ENCODE peak calls at places on chromosomes 5 and 9, in seven cellular contexts. Z, H, L, T, J, Q and U are unnamed samples.

GRCh38 chr5:367358-368130 is 46.0 kb downstream of the AHRR start:
- DNase-seq in Z (no peak), H (no peak), L (peak), T (no peak), J (peak), Q (no peak), U (peak)

GRCh38 chr5:43117092-43117491 is 3.6 kb upstream of the ZNF131 start:
- DNase-seq in Z (no peak), H (no peak), L (no peak), T (no peak), J (no peak), Q (no peak), U (no peak)

GRCh38 chr5:151051066-151051930 is 29.5 kb downstream of the TNIP1 start:
- DNase-seq in Z (peak), H (peak), L (peak), T (peak), J (peak), Q (peak), U (peak)

GRCh38 chr9:116476935-116477381 is 210.1 kb upstream of the TRIM32 start:
- DNase-seq in Z (no peak), H (peak), L (no peak), T (peak), J (no peak), Q (no peak), U (no peak)

GRCh38 chr9:78826521-78826920 is 529.6 kb downstream of the PSAT1 start:
- DNase-seq in Z (no peak), H (no peak), L (no peak), T (no peak), J (no peak), Q (no peak), U (no peak)

GRCh38 chr5:108858959-108859358 is 111.3 kb downstream of the FER start:
- DNase-seq in Z (no peak), H (no peak), L (peak), T (no peak), J (no peak), Q (no peak), U (no peak)

GRCh38 chr9:71975833-71976232 is 64.4 kb downstream of the C9orf85 start:
- DNase-seq in Z (no peak), H (no peak), L (peak), T (no peak), J (no peak), Q (no peak), U (no peak)

GRCh38 chr5:61800450-61800849 is 468.4 kb downstream of the ZSWIM6 start:
- DNase-seq in Z (no peak), H (no peak), L (no peak), T (no peak), J (no peak), Q (no peak), U (no peak)

GRCh38 chr9:136091582-136092352 is 3.3 kb downstream of the NACC2 start:
- DNase-seq in Z (no peak), H (no peak), L (peak), T (no peak), J (no peak), Q (no peak), U (no peak)

GRCh38 chr9:129493002-129493713 is 127.7 kb downstream of the C9orf50 start:
- DNase-seq in Z (no peak), H (no peak), L (no peak), T (no peak), J (no peak), Q (no peak), U (no peak)

GRCh38 chr5:56176155-56176798 is 56.9 kb downstream of the ANKRD55 start:
- DNase-seq in Z (no peak), H (no peak), L (no peak), T (no peak), J (no peak), Q (peak), U (no peak)

GRCh38 chr9:129330711-129331279 is 152.7 kb upstream of the IER5L start:
- DNase-seq in Z (no peak), H (no peak), L (peak), T (no peak), J (no peak), Q (no peak), U (no peak)

GRCh38 chr5:42807722-42808447 is 3.8 kb downstream of the SELENOP start:
- DNase-seq in Z (no peak), H (no peak), L (peak), T (no peak), J (no peak), Q (no peak), U (no peak)

GRCh38 chr5:7754997-7755596 is 95.8 kb downstream of the CFAP90 start:
- DNase-seq in Z (peak), H (peak), L (peak), T (peak), J (no peak), Q (no peak), U (peak)

GRCh38 chr5:149319174-149319573 is 26.1 kb upstream of the GRPEL2 start:
- DNase-seq in Z (no peak), H (no peak), L (no peak), T (no peak), J (no peak), Q (no peak), U (no peak)

GRCh38 chr5:158691576-158691975 is 408.1 kb downstream of the EBF1 start:
- DNase-seq in Z (no peak), H (no peak), L (no peak), T (no peak), J (no peak), Q (no peak), U (peak)

GRCh38 chr9:114691046-114691955 is 9.3 kb upstream of the TEX48 start:
- DNase-seq in Z (no peak), H (no peak), L (peak), T (no peak), J (peak), Q (peak), U (peak)

GRCh38 chr5:79602884-79603283 is 9.4 kb upstream of the TENT2 start:
- DNase-seq in Z (no peak), H (no peak), L (no peak), T (no peak), J (no peak), Q (no peak), U (no peak)

GRCh38 chr5:81895312-81895711 is 76.5 kb upstream of the ATG10 start:
- DNase-seq in Z (no peak), H (no peak), L (no peak), T (no peak), J (no peak), Q (no peak), U (no peak)

GRCh38 chr9:5428172-5428571 is 9.6 kb downstream of the PLGRKT start:
- DNase-seq in Z (no peak), H (no peak), L (no peak), T (no peak), J (no peak), Q (no peak), U (no peak)

GRCh38 chr5:150599917-150600511 is 40.4 kb upstream of the SYNPO start:
- DNase-seq in Z (peak), H (no peak), L (peak), T (peak), J (peak), Q (peak), U (peak)

GRCh38 chr5:150645070-150645700 is 4.7 kb downstream of the SYNPO start:
- DNase-seq in Z (peak), H (peak), L (peak), T (peak), J (peak), Q (no peak), U (peak)

GRCh38 chr5:42495908-42496307 is 72.7 kb downstream of the GHR start:
- DNase-seq in Z (no peak), H (peak), L (peak), T (no peak), J (no peak), Q (no peak), U (no peak)

GRCh38 chr5:33472805-33473409 is 32.1 kb downstream of the TARS1 start:
- DNase-seq in Z (no peak), H (no peak), L (no peak), T (no peak), J (no peak), Q (no peak), U (no peak)

GRCh38 chr5:159884917-159885620 is 31.2 kb upstream of the ADRA1B start:
- DNase-seq in Z (no peak), H (no peak), L (no peak), T (no peak), J (no peak), Q (no peak), U (no peak)

GRCh38 chr9:5543875-5544702 is 33.8 kb downstream of the PDCD1LG2 start:
- DNase-seq in Z (no peak), H (no peak), L (no peak), T (no peak), J (no peak), Q (no peak), U (no peak)

GRCh38 chr5:160506006-160507004 is 84.7 kb downstream of the PTTG1 start:
- DNase-seq in Z (no peak), H (no peak), L (peak), T (no peak), J (peak), Q (no peak), U (no peak)

GRCh38 chr5:158203256-158203655 is 344.3 kb upstream of the CLINT1 start:
- DNase-seq in Z (no peak), H (no peak), L (no peak), T (no peak), J (no peak), Q (no peak), U (no peak)

GRCh38 chr5:180813418-180813817 is 10.8 kb upstream of the MGAT1 start:
- DNase-seq in Z (no peak), H (no peak), L (no peak), T (no peak), J (no peak), Q (no peak), U (no peak)

GRCh38 chr5:166436857-166437256 is 1854.6 kb upstream of the WWC1 start:
- DNase-seq in Z (no peak), H (no peak), L (peak), T (no peak), J (peak), Q (no peak), U (no peak)

GRCh38 chr9:92807757-92808725 is 43.4 kb upstream of the BICD2 start:
- DNase-seq in Z (no peak), H (peak), L (no peak), T (no peak), J (no peak), Q (no peak), U (no peak)

GRCh38 chr5:56829137-56829536 is 13.8 kb downstream of the MAP3K1 start:
- DNase-seq in Z (no peak), H (no peak), L (peak), T (no peak), J (peak), Q (no peak), U (no peak)

GRCh38 chr9:69905291-69905690 is 84.7 kb downstream of the CFAP95 start:
- DNase-seq in Z (no peak), H (no peak), L (peak), T (no peak), J (no peak), Q (no peak), U (no peak)

GRCh38 chr5:135441919-135442318 is 5.2 kb downstream of the DCANP1 start:
- DNase-seq in Z (no peak), H (no peak), L (no peak), T (no peak), J (no peak), Q (no peak), U (peak)
- H3K27ac ChIP-seq in Z (no peak), H (no peak), L (no peak), T (no peak), J (no peak), Q (no peak), U (no peak)

DNA sequence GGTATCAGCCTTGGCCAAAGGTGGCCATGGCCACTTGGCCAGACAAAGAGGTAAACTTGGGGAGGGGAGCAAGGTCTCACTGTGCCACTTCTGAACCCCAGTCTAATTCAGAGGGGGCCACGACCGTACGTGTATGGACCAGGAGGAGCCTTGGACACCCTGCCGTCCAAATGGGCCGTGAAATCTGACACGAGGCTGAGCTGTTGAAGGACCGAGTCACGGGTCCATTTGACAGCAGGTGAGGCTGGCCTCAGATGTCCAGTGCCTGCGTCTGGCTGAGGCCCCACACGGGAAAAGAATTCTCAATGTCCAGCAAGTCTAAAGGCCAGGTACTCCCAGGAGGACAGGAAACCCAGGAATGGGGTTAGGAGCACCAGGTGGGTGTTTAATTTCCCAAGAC is 17.7 kb downstream of the CMBL start:
- DNase-seq in Z (no peak), H (no peak), L (no peak), T (no peak), J (no peak), Q (no peak), U (no peak)
- H3K27ac ChIP-seq in Z (peak), H (no peak), L (no peak), T (no peak), J (no peak), Q (no peak), U (no peak)

DNA sequence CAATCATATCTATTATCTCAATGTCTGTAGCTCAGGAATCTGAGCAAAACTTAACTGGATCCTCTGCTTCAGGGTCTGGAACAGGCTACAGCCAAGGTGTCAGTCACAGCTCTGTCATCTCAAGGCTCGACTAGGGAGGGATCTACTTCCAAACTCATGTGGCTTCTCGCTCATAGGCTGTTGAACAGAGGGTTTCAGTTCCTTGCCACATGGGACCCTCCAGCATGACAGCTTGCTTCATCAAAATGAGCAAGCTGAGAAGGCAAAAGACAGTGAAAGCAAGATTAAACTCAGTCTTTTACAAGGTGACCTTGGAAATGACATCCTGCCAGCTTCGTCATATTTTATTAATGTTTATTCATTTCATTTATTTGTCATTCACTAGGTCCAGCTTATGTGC is 111.7 kb downstream of the GADD45G start:
- DNase-seq in Z (no peak), H (no peak), L (no peak), T (no peak), J (no peak), Q (no peak), U (no peak)
- H3K27ac ChIP-seq in Z (no peak), H (no peak), L (no peak), T (no peak), J (no peak), Q (no peak), U (no peak)

DNA sequence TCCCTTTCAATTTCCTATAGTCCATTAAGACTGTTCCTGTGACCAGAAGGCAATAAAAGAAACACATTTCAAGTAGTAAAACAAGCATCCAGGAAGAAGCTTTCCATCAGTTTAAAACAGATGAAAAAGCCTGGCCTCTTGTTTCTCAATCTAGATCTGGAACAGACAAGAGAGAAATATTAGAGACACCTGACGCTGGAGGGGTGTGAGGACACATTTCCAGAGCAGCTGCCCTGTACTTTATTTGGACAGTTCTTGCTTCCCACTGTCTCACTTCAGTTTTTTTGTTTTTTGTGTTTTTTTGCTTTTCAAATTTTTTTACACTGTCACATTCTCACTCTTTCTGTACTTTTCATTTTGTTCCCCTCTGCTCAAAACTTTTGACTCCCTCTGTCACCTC is 54.3 kb downstream of the PRRC1 start:
- DNase-seq in Z (no peak), H (no peak), L (no peak), T (no peak), J (no peak), Q (no peak), U (no peak)
- H3K27ac ChIP-seq in Z (no peak), H (no peak), L (no peak), T (no peak), J (no peak), Q (no peak), U (no peak)

DNA sequence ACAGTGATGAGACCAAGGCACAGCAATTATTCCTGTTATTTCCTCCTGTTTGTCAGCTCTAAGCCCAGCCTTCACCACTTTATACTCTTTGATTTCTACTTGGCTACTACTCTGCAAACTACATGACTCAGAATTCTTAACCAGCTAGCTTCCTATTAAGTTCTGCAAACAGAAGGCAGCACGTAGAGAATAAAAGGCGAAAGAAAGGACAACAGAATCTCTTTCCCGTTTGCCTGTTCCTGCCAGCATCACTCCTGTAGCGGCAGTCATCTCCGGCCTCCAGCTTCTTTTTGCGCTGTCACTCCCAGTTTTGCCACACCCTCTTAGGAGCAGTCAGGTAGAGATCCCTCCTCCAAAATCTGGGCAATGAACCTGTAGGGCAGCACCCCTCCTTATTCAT is 29.9 kb downstream of the DPYSL3 start:
- DNase-seq in Z (no peak), H (no peak), L (peak), T (no peak), J (peak), Q (no peak), U (no peak)
- H3K27ac ChIP-seq in Z (no peak), H (no peak), L (no peak), T (no peak), J (peak), Q (no peak), U (no peak)

GRCh38 chr9:123065191-123065590 is 31.7 kb downstream of the GPR21 start:
- DNase-seq in Z (no peak), H (no peak), L (peak), T (no peak), J (peak), Q (no peak), U (peak)

GRCh38 chr9:123072407-123072995 is 39.0 kb downstream of the GPR21 start:
- DNase-seq in Z (no peak), H (no peak), L (no peak), T (no peak), J (no peak), Q (no peak), U (no peak)

GRCh38 chr9:123070210-123070609 is 36.7 kb downstream of the GPR21 start:
- DNase-seq in Z (no peak), H (no peak), L (no peak), T (no peak), J (no peak), Q (no peak), U (no peak)

GRCh38 chr9:123064662-123065061 is 31.2 kb downstream of the GPR21 start:
- DNase-seq in Z (no peak), H (no peak), L (no peak), T (no peak), J (no peak), Q (no peak), U (no peak)

GRCh38 chr9:123069010-123069481 is 35.6 kb downstream of the GPR21 start:
- DNase-seq in Z (no peak), H (no peak), L (peak), T (no peak), J (peak), Q (peak), U (peak)
- H3K27ac ChIP-seq in Z (no peak), H (no peak), L (no peak), T (no peak), J (peak), Q (peak), U (peak)